ENCODE peak calls at places on chromosomes 5 and 9, in nine cellular contexts. Q, H, A, M, K, R, Z, J and V are unnamed samples.

GRCh38 chr5:59390074-59390659 is 503.4 kb downstream of the PDE4D start:
- DNase-seq in Z (no peak), M (no peak), H (no peak), K (no peak), Q (peak), A (no peak), R (no peak), J (no peak), V (peak)

GRCh38 chr5:172110921-172111873 is 76.8 kb downstream of the STK10 start:
- DNase-seq in J (peak), Q (peak), Z (no peak), R (peak), K (peak), A (peak), H (no peak), M (peak), V (peak)

GRCh38 chr5:141817631-141818030 is 60.6 kb downstream of the PCDH1 start:
- DNase-seq in M (no peak), H (no peak), R (no peak), K (no peak), Q (no peak), J (no peak), A (no peak), Z (no peak), V (no peak)

GRCh38 chr5:6676702-6677101 is 36.5 kb upstream of the TENT4A start:
- DNase-seq in Z (no peak), J (no peak), H (no peak), R (no peak), A (no peak), Q (peak), K (no peak), M (no peak), V (no peak)

GRCh38 chr5:153719324-153719723 is 228.9 kb downstream of the GRIA1 start:
- DNase-seq in J (no peak), H (no peak), K (no peak), Z (no peak), Q (no peak), R (no peak), A (no peak), M (no peak), V (no peak)

GRCh38 chr5:65482727-65483473 is 1.2 kb upstream of the ADAMTS6 start:
- DNase-seq in H (no peak), J (no peak), R (no peak), K (no peak), A (no peak), M (no peak), Z (no peak), Q (peak), V (peak)

GRCh38 chr5:179795049-179795862 is 1.5 kb downstream of the LTC4S start:
- DNase-seq in A (no peak), M (no peak), Z (no peak), J (peak), Q (no peak), H (peak), K (peak), R (peak), V (no peak)

GRCh38 chr9:18668944-18669343 is 195.0 kb downstream of the ADAMTSL1 start:
- DNase-seq in K (no peak), R (no peak), Z (no peak), H (no peak), M (no peak), J (peak), A (no peak), Q (no peak), V (no peak)

GRCh38 chr5:96538831-96539250 is 105.8 kb upstream of the PCSK1 start:
- DNase-seq in Z (no peak), H (no peak), A (no peak), M (no peak), Q (peak), R (no peak), K (no peak), J (no peak), V (no peak)

GRCh38 chr9:122314193-122314592 is 49.5 kb downstream of the MRRF start:
- DNase-seq in A (no peak), K (no peak), J (no peak), H (no peak), R (no peak), Z (no peak), M (no peak), Q (no peak), V (no peak)

GRCh38 chr5:122142480-122142879 is 13.1 kb downstream of the ZNF474 start:
- DNase-seq in Q (peak), K (no peak), R (no peak), H (no peak), M (no peak), Z (no peak), J (no peak), A (no peak), V (no peak)

GRCh38 chr5:108557686-108558085 is 175.8 kb upstream of the FBXL17 start:
- DNase-seq in Q (peak), K (no peak), M (no peak), Z (no peak), H (no peak), J (no peak), R (no peak), A (no peak), V (no peak)

GRCh38 chr9:19922476-19923118 is 133.8 kb upstream of the SLC24A2 start:
- DNase-seq in R (no peak), M (no peak), Z (no peak), A (no peak), Q (peak), J (no peak), H (no peak), K (no peak), V (peak)

GRCh38 chr5:74765201-74765600 is 1.7 kb downstream of the GFM2 start:
- DNase-seq in J (no peak), R (no peak), Z (no peak), A (no peak), M (no peak), H (no peak), Q (no peak), K (no peak), V (no peak)

GRCh38 chr5:168822745-168823281 is 243.6 kb upstream of the PANK3 start:
- DNase-seq in Z (no peak), K (no peak), J (no peak), R (no peak), M (no peak), H (no peak), Q (peak), A (no peak), V (no peak)

GRCh38 chr5:140145818-140146522 is 20.2 kb downstream of the IGIP start:
- DNase-seq in R (peak), M (peak), Z (peak), A (peak), Q (peak), K (peak), H (peak), J (peak), V (peak)

GRCh38 chr5:113240951-113241726 is 193.7 kb downstream of the TSSK1B start:
- DNase-seq in Z (no peak), R (no peak), M (no peak), A (no peak), H (no peak), J (no peak), K (no peak), Q (no peak), V (no peak)

GRCh38 chr9:130682490-130683121 is 11.0 kb upstream of the EXOSC2 start:
- DNase-seq in J (peak), K (peak), H (peak), Z (peak), M (peak), R (peak), A (peak), Q (peak), V (peak)
- TF ChIP-seq POLR2A in J (no peak), K (no peak), H (no peak), Z (no peak), M (no peak), R (no peak), A (no peak), Q (no peak), V (no peak)

GRCh38 chr9:137228968-137229896 is 1.5 kb upstream of the SLC34A3 start:
- DNase-seq in M (no peak), J (no peak), A (no peak), Z (no peak), R (no peak), K (no peak), Q (no peak), H (no peak), V (no peak)
- TF ChIP-seq POLR2A in M (no peak), J (no peak), A (no peak), Z (no peak), R (no peak), K (no peak), Q (no peak), H (no peak), V (no peak)

GRCh38 chr9:37404590-37404989 is 17.9 kb upstream of the GRHPR start:
- DNase-seq in H (no peak), Z (no peak), J (no peak), A (no peak), Q (no peak), K (no peak), M (no peak), R (no peak), V (no peak)

GRCh38 chr9:37405350-37405749 is 17.1 kb upstream of the GRHPR start:
- DNase-seq in H (no peak), J (no peak), Q (no peak), K (no peak), M (no peak), A (no peak), Z (no peak), R (no peak), V (no peak)

GRCh38 chr9:37405764-37406380 is 16.6 kb upstream of the GRHPR start:
- DNase-seq in K (no peak), H (no peak), J (no peak), M (no peak), Q (no peak), A (no peak), R (no peak), Z (no peak), V (no peak)

GRCh38 chr9:37407468-37407867 is 15.0 kb upstream of the GRHPR start:
- DNase-seq in Q (no peak), Z (no peak), J (no peak), H (no peak), R (no peak), M (no peak), K (no peak), A (no peak), V (no peak)

DNA sequence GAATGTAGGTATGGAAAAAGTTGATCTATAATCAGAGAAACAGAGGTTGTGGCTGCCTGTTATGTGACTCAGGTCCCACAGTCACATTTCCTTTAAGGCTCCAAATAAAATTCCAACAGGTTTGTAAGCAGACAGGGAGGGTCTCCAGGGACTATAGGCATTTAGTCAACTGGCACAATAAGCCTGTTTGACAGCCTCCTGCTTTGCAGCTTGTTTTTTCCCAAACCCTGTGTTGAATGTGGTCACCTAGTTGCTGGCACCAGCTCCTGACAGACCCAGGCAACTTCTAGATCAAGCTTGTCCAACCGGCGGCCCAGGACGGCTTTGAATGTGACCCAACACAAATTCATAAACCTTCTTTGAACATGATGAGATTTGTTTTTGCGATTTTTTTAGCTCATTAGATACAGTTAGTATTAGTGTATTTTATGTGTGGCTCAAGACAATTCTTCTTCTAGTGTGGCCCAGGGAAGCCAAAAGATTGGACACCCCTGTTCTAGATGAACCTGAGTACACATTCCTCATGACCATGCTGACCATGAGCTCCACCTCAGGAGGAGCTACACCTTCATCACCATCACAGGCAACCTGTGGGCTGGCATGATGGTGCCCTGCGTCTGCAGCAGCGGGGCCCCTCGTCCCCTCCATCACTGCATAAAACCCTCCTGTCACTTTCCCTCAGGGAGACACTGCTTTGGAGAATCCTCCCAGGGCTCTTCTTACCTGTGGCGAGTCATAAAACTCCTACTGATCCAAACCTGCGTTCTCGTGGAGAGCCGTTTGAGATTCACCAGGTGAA is 15.7 kb upstream of the GRHPR start:
- DNase-seq in K (no peak), Q (no peak), J (no peak), A (no peak), Z (no peak), H (no peak), R (no peak), M (no peak), V (no peak)
- TF ChIP-seq POLR2A in K (no peak), Q (no peak), J (no peak), A (no peak), Z (no peak), H (no peak), R (no peak), M (no peak), V (no peak)

DNA sequence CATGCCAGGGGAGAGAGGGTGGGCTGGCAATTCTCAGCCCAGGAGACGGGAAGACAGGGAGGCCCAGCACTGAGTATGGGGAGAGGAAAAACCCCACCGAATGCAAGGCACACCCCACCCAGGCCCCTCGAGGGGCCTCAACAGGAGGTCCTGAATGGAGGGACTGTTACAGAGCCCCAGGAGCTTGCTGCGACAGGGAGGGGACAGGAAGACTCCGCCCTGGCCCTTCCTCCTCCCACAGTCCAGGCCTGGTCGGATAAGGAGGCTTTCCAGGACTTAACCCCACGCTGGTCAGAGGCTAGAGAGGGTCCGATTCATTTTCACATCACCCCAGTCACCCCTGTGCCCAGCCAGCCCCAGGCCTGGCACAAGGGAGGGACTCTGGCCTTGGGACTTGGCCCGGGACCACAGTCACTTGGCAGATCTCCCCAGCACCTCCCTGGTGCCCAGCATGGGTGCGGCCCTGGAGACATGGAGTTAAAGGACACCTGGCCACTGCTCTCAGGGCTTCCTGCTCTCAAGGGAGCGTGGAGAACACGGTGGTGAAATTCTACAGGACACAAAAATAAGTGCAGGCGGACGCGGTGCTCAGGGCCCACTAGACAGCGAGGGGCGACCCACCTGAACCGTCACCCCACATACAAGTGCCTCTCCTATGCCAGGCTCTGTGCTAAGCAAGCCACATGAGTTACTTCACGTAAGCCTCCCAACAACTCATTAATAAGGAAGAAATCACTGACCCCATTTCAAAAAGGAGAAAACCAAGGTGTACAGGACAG is 44.8 kb upstream of the STXBP1 start:
- DNase-seq in M (peak), H (no peak), Q (peak), J (peak), Z (no peak), R (peak), A (no peak), K (peak), V (peak)
- TF ChIP-seq POLR2A in M (peak), H (no peak), Q (no peak), J (no peak), Z (no peak), R (peak), A (no peak), K (no peak), V (no peak)

GRCh38 chr9:93064392-93065124 is 6.1 kb downstream of the SUSD3 start:
- DNase-seq in R (peak), J (peak), Q (no peak), K (peak), M (peak), A (peak), Z (no peak), H (no peak), V (no peak)
- TF ChIP-seq POLR2A in R (peak), J (no peak), Q (no peak), K (no peak), M (peak), A (peak), Z (no peak), H (no peak), V (no peak)

GRCh38 chr5:1743769-1744085 is 55.9 kb downstream of the MRPL36 start:
- DNase-seq in A (no peak), J (no peak), R (peak), H (peak), M (no peak), Q (no peak), K (no peak), Z (no peak), V (no peak)
- TF ChIP-seq POLR2A in A (no peak), J (no peak), R (no peak), H (no peak), M (no peak), Q (no peak), K (no peak), Z (no peak), V (no peak)

DNA sequence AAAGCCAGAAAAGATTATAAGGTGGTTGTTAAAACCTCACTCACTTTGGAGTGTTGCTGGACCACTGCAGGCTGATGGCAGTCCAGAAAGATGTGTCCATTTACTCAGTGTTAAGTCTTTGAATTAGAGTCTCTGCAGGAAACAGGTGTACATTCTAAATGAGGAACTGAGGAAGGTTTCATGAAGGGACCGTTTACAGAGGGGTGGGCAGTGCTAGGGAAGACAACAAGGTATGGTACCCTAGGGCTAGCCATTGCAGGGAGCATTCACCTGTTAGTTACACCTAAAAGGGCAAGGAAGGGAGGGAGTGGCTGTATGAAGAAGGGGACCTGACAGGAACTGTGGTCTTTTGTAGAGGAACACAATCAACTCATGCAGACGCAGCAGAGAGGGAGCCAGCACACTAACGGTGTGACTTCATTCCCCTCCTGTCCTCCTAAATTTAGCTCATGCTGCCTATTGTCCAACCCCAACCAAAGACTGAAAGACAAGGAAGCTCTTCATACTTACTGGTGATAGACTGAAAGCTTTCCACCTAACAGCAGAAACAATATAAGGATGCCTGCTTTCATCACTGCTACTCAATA is 32.2 kb upstream of the PAX5 start:
- DNase-seq in R (no peak), A (no peak), H (no peak), M (no peak), Z (no peak), K (no peak), J (no peak), Q (no peak), V (no peak)
- TF ChIP-seq POLR2A in R (no peak), A (no peak), H (no peak), M (no peak), Z (no peak), K (no peak), J (no peak), Q (no peak), V (no peak)